ENCODE peak calls at places on chromosomes 5 and 9, in nine cellular contexts. Q is A673, S is IMR-90, L is lower leg skin, Z is kidney epithelial cell, X is ascending aorta, F is fibroblast of lung, I is thoracic aorta, U is GM13976. D is an unnamed sample.

GRCh38 chr9:114836769-114837168 is 30.9 kb upstream of the TNFSF15 start:
- DNase-seq in L (no peak), Z (no peak), S (no peak), X (no peak), I (no peak), U (no peak), Q (no peak), F (peak; percentile 27), D (no peak)

GRCh38 chr9:9615086-9615485 is 997.7 kb downstream of the PTPRD start:
- DNase-seq in U (no peak), X (no peak), Q (no peak), S (no peak), L (peak; percentile 71), F (no peak), Z (no peak), I (no peak), D (no peak)

GRCh38 chr9:137373611-137373980 is 49.4 kb downstream of the EXD3 start:
- DNase-seq in I (no peak), L (peak; percentile 78), U (no peak), F (no peak), S (no peak), Q (no peak), X (peak; percentile 25), Z (no peak), D (no peak)

GRCh38 chr5:90709323-90710148 is 150.9 kb downstream of the ADGRV1 start:
- DNase-seq in I (no peak), Q (peak; percentile 63), S (peak; percentile 25), X (no peak), U (peak; percentile 38), F (peak; percentile 70), L (no peak), Z (peak; percentile 9), D (no peak)

GRCh38 chr9:69466151-69466550 is 141.1 kb downstream of the ENTREP1 start:
- DNase-seq in Q (no peak), F (peak; percentile 78), Z (no peak), S (peak; percentile 84), I (no peak), X (no peak), U (no peak), L (no peak), D (no peak)

GRCh38 chr9:128115187-128116103 is 12.1 kb downstream of the PTGES2 start:
- DNase-seq in Q (no peak), F (no peak), L (peak; percentile 82), X (no peak), S (no peak), Z (no peak), U (peak; percentile 68), I (no peak), D (no peak)

GRCh38 chr5:31921852-31922305 is 252.2 kb downstream of the GOLPH3 start:
- DNase-seq in Q (no peak), I (no peak), S (peak; percentile 49), X (no peak), L (no peak), U (no peak), F (peak; percentile 96), Z (peak; percentile 88), D (no peak)

GRCh38 chr5:151581841-151582583 is 9.1 kb downstream of the FAT2 start:
- DNase-seq in X (no peak), L (no peak), Z (no peak), U (no peak), F (no peak), Q (no peak), S (no peak), I (no peak), D (no peak)

GRCh38 chr5:89011778-89012320 is 128.9 kb upstream of the MEF2C start:
- DNase-seq in Q (no peak), S (no peak), U (no peak), Z (no peak), L (no peak), F (no peak), X (no peak), I (no peak), D (no peak)

GRCh38 chr5:115657883-115658233 is 32.0 kb upstream of the TMED7 start:
- DNase-seq in S (peak; percentile 81), I (no peak), F (peak; percentile 95), X (no peak), L (no peak), U (no peak), Z (peak; percentile 44), Q (no peak), D (no peak)

GRCh38 chr5:154811653-154812465 is 38.5 kb downstream of the FAXDC2 start:
- DNase-seq in Z (no peak), I (peak; percentile 15), Q (peak; percentile 61), S (peak; percentile 76), L (no peak), X (peak; percentile 76), U (peak; percentile 77), F (peak; percentile 52), D (peak; percentile 37)

GRCh38 chr5:30331534-30331933 is 862.0 kb upstream of the CDH6 start:
- DNase-seq in Z (no peak), S (no peak), F (no peak), I (no peak), X (no peak), U (no peak), L (no peak), Q (no peak), D (no peak)

GRCh38 chr5:88824892-88825781 is 57.8 kb downstream of the MEF2C start:
- DNase-seq in X (no peak), F (peak; percentile 89), Q (no peak), U (no peak), Z (peak; percentile 47), S (peak; percentile 67), L (no peak), I (no peak), D (no peak)

GRCh38 chr9:71762900-71763653 is 5.2 kb downstream of the CEMIP2 start:
- DNase-seq in X (no peak), L (no peak), U (no peak), I (no peak), Q (no peak), F (peak; percentile 93), S (peak; percentile 84), Z (peak; percentile 80), D (no peak)

GRCh38 chr5:61866930-61867329 is 439.1 kb upstream of the KIF2A start:
- DNase-seq in F (peak; percentile 90), Q (peak; percentile 22), S (peak; percentile 38), L (no peak), U (no peak), Z (peak; percentile 52), I (no peak), X (no peak), D (no peak)

GRCh38 chr5:38420691-38421395 is 135.6 kb downstream of the LIFR start:
- DNase-seq in Z (peak; percentile 16), U (peak; percentile 32), Q (peak; percentile 89), L (peak; percentile 87), F (peak; percentile 50), X (peak; percentile 80), S (peak; percentile 69), I (no peak), D (peak; percentile 56)

GRCh38 chr9:107044872-107045271 is 181.9 kb downstream of the ZNF462 start:
- DNase-seq in Z (no peak), Q (no peak), X (no peak), L (no peak), U (no peak), F (no peak), I (no peak), S (no peak), D (no peak)
- TF ChIP-seq CTCF in Z (peak; percentile 4), Q (peak; percentile 33), X (no peak), L (no peak), U (peak; percentile 8), F (no peak), I (no peak), S (no peak), D (no peak)

DNA sequence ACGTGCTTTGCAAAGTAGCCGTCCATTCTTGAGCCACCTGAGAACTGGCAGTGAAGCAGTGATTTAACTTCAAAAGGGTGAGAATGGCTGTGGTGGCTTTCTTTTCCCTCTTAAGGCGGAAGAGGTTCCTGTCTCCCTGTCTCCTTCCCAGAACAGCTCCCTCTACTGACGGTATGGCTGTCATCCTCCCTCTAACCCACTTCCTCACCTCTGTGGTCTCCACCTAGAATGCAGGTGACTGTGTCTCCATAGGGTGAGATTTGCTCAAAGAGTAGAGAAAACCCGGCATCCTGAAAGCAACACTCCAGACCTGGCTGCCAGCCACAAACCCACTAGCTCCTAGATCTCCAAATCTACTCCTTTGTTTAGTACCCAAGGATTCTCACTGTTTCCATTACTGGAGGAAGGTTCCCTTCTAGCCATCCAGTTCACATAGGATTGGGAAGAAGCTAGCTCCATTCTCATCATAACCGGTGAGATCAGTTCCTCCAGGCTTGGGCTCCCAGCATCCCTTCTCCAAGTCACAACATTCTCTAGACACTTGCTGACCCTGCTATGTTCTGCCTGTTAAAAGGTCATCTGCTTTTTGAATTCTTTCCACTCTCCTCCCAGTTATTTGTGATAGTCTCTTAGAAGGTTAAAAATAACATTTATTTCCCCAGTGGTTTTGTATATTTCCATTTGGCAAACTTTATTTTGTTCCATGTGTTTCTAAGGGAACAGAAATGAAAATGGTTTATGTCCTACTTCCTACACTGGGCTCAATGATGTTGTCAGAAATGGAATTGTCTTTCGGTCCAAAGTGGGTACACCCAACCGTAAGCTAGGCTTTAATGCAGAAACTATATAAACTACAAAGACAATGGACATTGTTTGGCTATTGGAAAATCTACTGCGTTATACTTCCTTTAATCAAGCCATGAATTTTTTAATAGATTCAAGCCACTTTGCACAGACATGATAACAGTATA is 269.4 kb downstream of the CWC27 start:
- DNase-seq in I (no peak), Q (peak; percentile 42), U (no peak), S (no peak), X (peak; percentile 67), Z (no peak), L (no peak), F (no peak), D (no peak)
- TF ChIP-seq CTCF in I (no peak), Q (peak; percentile 66), U (no peak), S (peak; percentile 18), X (peak; percentile 10), Z (peak; percentile 32), L (no peak), F (no peak), D (no peak)

DNA sequence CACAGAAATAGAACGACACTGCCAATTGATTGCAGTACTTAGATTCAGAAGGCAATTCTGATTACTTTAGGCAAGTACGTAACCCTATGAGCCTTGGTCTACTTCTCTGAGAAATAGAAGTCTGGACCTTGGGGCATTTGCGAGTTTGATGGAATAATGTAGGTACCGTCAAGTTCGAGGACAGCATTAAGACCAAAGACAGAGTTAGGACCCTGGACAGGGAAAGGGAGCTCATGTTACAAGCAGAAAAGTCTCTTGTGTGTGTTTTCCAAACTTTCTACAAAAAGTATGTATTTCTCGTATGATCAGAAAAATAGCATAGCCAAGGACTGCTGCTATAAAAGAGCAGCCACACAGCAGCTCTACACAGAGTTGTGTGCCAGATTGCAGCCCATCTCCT is 20.1 kb downstream of the CCDC180 start:
- DNase-seq in F (no peak), X (no peak), Q (no peak), I (no peak), U (no peak), Z (no peak), S (no peak), L (no peak), D (no peak)
- TF ChIP-seq CTCF in F (no peak), X (no peak), Q (no peak), I (no peak), U (no peak), Z (no peak), S (no peak), L (no peak), D (no peak)

DNA sequence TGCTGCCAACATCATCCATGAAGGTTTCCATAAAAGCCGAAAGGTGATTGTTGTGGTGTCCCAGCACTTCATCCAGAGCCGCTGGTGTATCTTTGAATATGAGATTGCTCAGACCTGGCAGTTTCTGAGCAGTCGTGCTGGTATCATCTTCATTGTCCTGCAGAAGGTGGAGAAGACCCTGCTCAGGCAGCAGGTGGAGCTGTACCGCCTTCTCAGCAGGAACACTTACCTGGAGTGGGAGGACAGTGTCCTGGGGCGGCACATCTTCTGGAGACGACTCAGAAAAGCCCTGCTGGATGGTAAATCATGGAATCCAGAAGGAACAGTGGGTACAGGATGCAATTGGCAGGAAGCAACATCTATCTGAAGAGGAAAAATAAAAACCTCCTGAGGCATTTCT is 10.1 kb downstream of the TLR4 start:
- DNase-seq in X (no peak), Z (no peak), I (no peak), U (no peak), L (no peak), S (no peak), F (no peak), Q (no peak), D (no peak)
- TF ChIP-seq CTCF in X (no peak), Z (peak; percentile 26), I (no peak), U (no peak), L (no peak), S (no peak), F (no peak), Q (no peak), D (no peak)